ENCODE peak calls at places on chromosomes 3 and 15, in four cellular contexts. One of them, this sample, is unnamed.

GRCh38 chr15:90082140-90082713 is 20.0 kb downstream of the IDH2 start:
- DNase-seq in neural progenitor cell: peak; percentile 56
- DNase-seq in PC-3: no peak
- DNase-seq in SK-N-SH: no peak
- DNase-seq in this sample: no peak

GRCh38 chr3:175484666-175485065 is 625.5 kb downstream of the NAALADL2 start:
- DNase-seq in neural progenitor cell: no peak
- DNase-seq in PC-3: no peak
- DNase-seq in SK-N-SH: no peak
- DNase-seq in this sample: no peak

GRCh38 chr3:127984241-127984975 is 67.8 kb upstream of the SEC61A1 start:
- DNase-seq in neural progenitor cell: no peak
- DNase-seq in PC-3: peak; percentile 62
- DNase-seq in SK-N-SH: no peak
- DNase-seq in this sample: no peak

GRCh38 chr3:123157209-123157597 is 44.5 kb upstream of the SEC22A start:
- DNase-seq in neural progenitor cell: no peak
- DNase-seq in PC-3: no peak
- DNase-seq in SK-N-SH: no peak
- DNase-seq in this sample: no peak

GRCh38 chr15:40087991-40088928 is 20.4 kb downstream of the BMF start:
- DNase-seq in neural progenitor cell: no peak
- DNase-seq in PC-3: no peak
- DNase-seq in SK-N-SH: peak; percentile 26
- DNase-seq in this sample: no peak

GRCh38 chr3:141389703-141390102 is 21.4 kb downstream of the ZBTB38 start:
- DNase-seq in neural progenitor cell: no peak
- DNase-seq in PC-3: no peak
- DNase-seq in SK-N-SH: no peak
- DNase-seq in this sample: no peak

GRCh38 chr3:45497963-45498362 is 96.6 kb upstream of the LIMD1 start:
- DNase-seq in neural progenitor cell: no peak
- DNase-seq in PC-3: no peak
- DNase-seq in SK-N-SH: no peak
- DNase-seq in this sample: no peak

GRCh38 chr15:48090666-48091065 is 30.1 kb upstream of the SLC24A5 start:
- DNase-seq in neural progenitor cell: no peak
- DNase-seq in PC-3: no peak
- DNase-seq in SK-N-SH: no peak
- DNase-seq in this sample: no peak

GRCh38 chr3:73801444-73801843 is 176.7 kb upstream of the PDZRN3 start:
- DNase-seq in neural progenitor cell: no peak
- DNase-seq in PC-3: no peak
- DNase-seq in SK-N-SH: no peak
- DNase-seq in this sample: no peak

GRCh38 chr3:32816439-32817194 is 1.2 kb upstream of the TRIM71 start:
- DNase-seq in neural progenitor cell: peak; percentile 96
- DNase-seq in PC-3: no peak
- DNase-seq in SK-N-SH: peak; percentile 76
- DNase-seq in this sample: no peak

GRCh38 chr3:160653514-160653913 is 23.4 kb upstream of the ARL14 start:
- DNase-seq in neural progenitor cell: no peak
- DNase-seq in PC-3: peak; percentile 27
- DNase-seq in SK-N-SH: no peak
- DNase-seq in this sample: no peak

GRCh38 chr15:29736745-29737023 is 85.6 kb downstream of the TJP1 start:
- DNase-seq in neural progenitor cell: no peak
- DNase-seq in PC-3: peak; percentile 56
- DNase-seq in SK-N-SH: no peak
- DNase-seq in this sample: peak; percentile 92

GRCh38 chr15:52068004-52068403 is 44.6 kb downstream of the BCL2L10 start:
- DNase-seq in neural progenitor cell: no peak
- DNase-seq in PC-3: no peak
- DNase-seq in SK-N-SH: no peak
- DNase-seq in this sample: no peak

GRCh38 chr3:12638105-12638504 is 25.8 kb downstream of the RAF1 start:
- DNase-seq in neural progenitor cell: no peak
- DNase-seq in PC-3: peak; percentile 75
- DNase-seq in SK-N-SH: no peak
- DNase-seq in this sample: no peak

GRCh38 chr3:42613462-42613861 is 13.0 kb downstream of the NKTR start:
- DNase-seq in neural progenitor cell: no peak
- DNase-seq in PC-3: peak; percentile 53
- DNase-seq in SK-N-SH: peak; percentile 20
- DNase-seq in this sample: no peak

GRCh38 chr3:87488725-87489124 is 212.3 kb upstream of the POU1F1 start:
- DNase-seq in neural progenitor cell: no peak
- DNase-seq in PC-3: no peak
- DNase-seq in SK-N-SH: no peak
- DNase-seq in this sample: no peak

GRCh38 chr15:50774450-50774849 is 8.9 kb upstream of the SPPL2A start:
- DNase-seq in neural progenitor cell: no peak
- DNase-seq in PC-3: no peak
- DNase-seq in SK-N-SH: no peak
- DNase-seq in this sample: no peak

GRCh38 chr15:96020133-96020532 is 310.4 kb upstream of the NR2F2 start:
- DNase-seq in neural progenitor cell: no peak
- DNase-seq in PC-3: no peak
- DNase-seq in SK-N-SH: no peak
- DNase-seq in this sample: no peak

GRCh38 chr3:55486101-55486856 is 827 bp downstream of the WNT5A start:
- DNase-seq in neural progenitor cell: peak; percentile 83
- DNase-seq in PC-3: peak; percentile 78
- DNase-seq in SK-N-SH: peak; percentile 54
- DNase-seq in this sample: no peak

GRCh38 chr15:66714543-66714981 is 12.5 kb downstream of the SMAD6 start:
- DNase-seq in neural progenitor cell: peak; percentile 14
- DNase-seq in PC-3: no peak
- DNase-seq in SK-N-SH: no peak
- DNase-seq in this sample: no peak

GRCh38 chr3:126111126-126111551 is 27.2 kb upstream of the SLC41A3 start:
- DNase-seq in neural progenitor cell: no peak
- DNase-seq in PC-3: no peak
- DNase-seq in SK-N-SH: peak; percentile 11
- DNase-seq in this sample: no peak

GRCh38 chr3:65597225-65597951 is 441.3 kb downstream of the MAGI1 start:
- DNase-seq in neural progenitor cell: peak; percentile 98
- DNase-seq in PC-3: no peak
- DNase-seq in SK-N-SH: peak; percentile 87
- DNase-seq in this sample: no peak

GRCh38 chr3:114800272-114800671 is 346.8 kb downstream of the ZBTB20 start:
- DNase-seq in neural progenitor cell: no peak
- DNase-seq in PC-3: no peak
- DNase-seq in SK-N-SH: no peak
- DNase-seq in this sample: no peak

GRCh38 chr3:187238239-187238638 is 41.0 kb downstream of the RTP1 start:
- DNase-seq in neural progenitor cell: no peak
- DNase-seq in PC-3: no peak
- DNase-seq in SK-N-SH: no peak
- DNase-seq in this sample: no peak

GRCh38 chr3:23540600-23540999 is 265.2 kb upstream of the UBE2E1 start:
- DNase-seq in neural progenitor cell: no peak
- DNase-seq in PC-3: no peak
- DNase-seq in SK-N-SH: no peak
- DNase-seq in this sample: no peak

GRCh38 chr3:143826296-143826695 is 22.0 kb downstream of the SLC9A9 start:
- DNase-seq in neural progenitor cell: no peak
- DNase-seq in PC-3: no peak
- DNase-seq in SK-N-SH: no peak
- DNase-seq in this sample: no peak

GRCh38 chr3:33768578-33768977 is 29.9 kb upstream of the PDCD6IP start:
- DNase-seq in neural progenitor cell: no peak
- DNase-seq in PC-3: no peak
- DNase-seq in SK-N-SH: no peak
- DNase-seq in this sample: no peak

GRCh38 chr15:55742927-55743614 is at the start of gene PRTG:
- DNase-seq in neural progenitor cell: peak; percentile 97
- DNase-seq in PC-3: peak; percentile 24
- DNase-seq in SK-N-SH: peak; percentile 96
- DNase-seq in this sample: no peak

GRCh38 chr3:140953028-140953960 is 11.7 kb downstream of the SLC25A36 start:
- DNase-seq in neural progenitor cell: no peak
- DNase-seq in PC-3: peak; percentile 51
- DNase-seq in SK-N-SH: no peak
- DNase-seq in this sample: no peak

GRCh38 chr15:75022808-75023193 is 589 bp upstream of the PPCDC start:
- DNase-seq in neural progenitor cell: no peak
- DNase-seq in PC-3: no peak
- DNase-seq in SK-N-SH: no peak
- DNase-seq in this sample: no peak

GRCh38 chr15:71096676-71097075 is 18.6 kb upstream of the THSD4 start:
- DNase-seq in neural progenitor cell: no peak
- DNase-seq in PC-3: peak; percentile 78
- DNase-seq in SK-N-SH: no peak
- DNase-seq in this sample: no peak

GRCh38 chr3:9730747-9731205 is 759 bp upstream of the BRPF1 start:
- DNase-seq in neural progenitor cell: no peak
- DNase-seq in PC-3: no peak
- DNase-seq in SK-N-SH: no peak
- DNase-seq in this sample: no peak

GRCh38 chr3:9729419-9729818 is 2.1 kb upstream of the BRPF1 start:
- DNase-seq in neural progenitor cell: no peak
- DNase-seq in PC-3: no peak
- DNase-seq in SK-N-SH: no peak
- DNase-seq in this sample: no peak

GRCh38 chr3:9725775-9726174 is 5.8 kb upstream of the BRPF1 start:
- DNase-seq in neural progenitor cell: no peak
- DNase-seq in PC-3: no peak
- DNase-seq in SK-N-SH: no peak
- DNase-seq in this sample: no peak

GRCh38 chr3:9727041-9727595 is 4.4 kb upstream of the BRPF1 start:
- DNase-seq in neural progenitor cell: peak; percentile 69
- DNase-seq in PC-3: no peak
- DNase-seq in SK-N-SH: peak; percentile 51
- DNase-seq in this sample: peak; percentile 48

GRCh38 chr3:9727743-9728142 is 3.8 kb upstream of the BRPF1 start:
- DNase-seq in neural progenitor cell: no peak
- DNase-seq in PC-3: peak; percentile 54
- DNase-seq in SK-N-SH: no peak
- DNase-seq in this sample: no peak
- H3K9ac ChIP-seq in neural progenitor cell: no peak overlapping the region
- H3K9ac ChIP-seq in PC-3: no peak overlapping the region
- H3K9ac ChIP-seq in SK-N-SH: no peak overlapping the region
- H3K9ac ChIP-seq in this sample: no peak overlapping the region

GRCh38 chr15:100343251-100343650 is 1.5 kb upstream of the ADAMTS17 start:
- DNase-seq in neural progenitor cell: no peak
- DNase-seq in PC-3: no peak
- DNase-seq in SK-N-SH: no peak
- DNase-seq in this sample: no peak
- TF ChIP-seq EZH2phosphoT487 in neural progenitor cell: no peak
- TF ChIP-seq EZH2phosphoT487 in PC-3: no peak
- TF ChIP-seq EZH2phosphoT487 in SK-N-SH: no peak
- TF ChIP-seq EZH2phosphoT487 in this sample: no peak

GRCh38 chr3:191331443-191331842 is 1.1 kb upstream of the UTS2B start:
- DNase-seq in neural progenitor cell: no peak
- DNase-seq in PC-3: peak; percentile 59
- DNase-seq in SK-N-SH: no peak
- DNase-seq in this sample: no peak

GRCh38 chr3:191328963-191329653 is at the start of gene CCDC50:
- DNase-seq in neural progenitor cell: peak; percentile 85
- DNase-seq in PC-3: peak; percentile 72
- DNase-seq in SK-N-SH: peak; percentile 90
- DNase-seq in this sample: no peak

GRCh38 chr3:191328383-191328962 is 721 bp upstream of the CCDC50 start:
- DNase-seq in neural progenitor cell: no peak
- DNase-seq in PC-3: no peak
- DNase-seq in SK-N-SH: peak; percentile 24
- DNase-seq in this sample: no peak

GRCh38 chr3:191329654-191330308 is 545 bp downstream of the UTS2B start:
- DNase-seq in neural progenitor cell: peak; percentile 61
- DNase-seq in PC-3: peak; percentile 65
- DNase-seq in SK-N-SH: no peak
- DNase-seq in this sample: no peak

DNA sequence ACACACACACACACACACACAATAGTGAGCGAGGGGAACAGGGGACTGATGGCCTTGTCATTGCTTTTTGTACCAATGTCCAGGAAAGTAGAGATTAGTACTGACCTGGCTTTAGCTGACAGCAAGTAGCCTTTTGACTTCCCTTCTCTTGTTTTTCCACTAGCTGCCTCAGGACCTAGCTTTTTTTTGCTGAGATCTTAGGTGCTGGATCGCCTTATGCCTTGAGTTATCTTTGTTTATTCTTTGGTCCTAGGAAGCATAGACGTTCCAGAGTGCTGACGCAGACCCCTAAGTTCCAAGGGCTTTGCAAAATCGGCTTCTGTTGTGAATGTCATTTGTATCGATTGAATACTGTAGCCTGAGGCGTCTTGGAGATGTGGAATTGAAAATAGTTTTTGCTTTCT is at the start of gene UTS2B:
- DNase-seq in neural progenitor cell: peak; percentile 13
- DNase-seq in PC-3: peak; percentile 69
- DNase-seq in SK-N-SH: no peak
- DNase-seq in this sample: peak; percentile 39
- H3K4me1 ChIP-seq in neural progenitor cell: peaks cover 40% of the 10 kb centered on the region
- H3K4me1 ChIP-seq in PC-3: peaks cover 51% of the 10 kb centered on the region
- H3K4me1 ChIP-seq in SK-N-SH: peaks cover 18% of the 10 kb centered on the region
- H3K4me1 ChIP-seq in this sample: peaks cover 49% of the 10 kb centered on the region

DNA sequence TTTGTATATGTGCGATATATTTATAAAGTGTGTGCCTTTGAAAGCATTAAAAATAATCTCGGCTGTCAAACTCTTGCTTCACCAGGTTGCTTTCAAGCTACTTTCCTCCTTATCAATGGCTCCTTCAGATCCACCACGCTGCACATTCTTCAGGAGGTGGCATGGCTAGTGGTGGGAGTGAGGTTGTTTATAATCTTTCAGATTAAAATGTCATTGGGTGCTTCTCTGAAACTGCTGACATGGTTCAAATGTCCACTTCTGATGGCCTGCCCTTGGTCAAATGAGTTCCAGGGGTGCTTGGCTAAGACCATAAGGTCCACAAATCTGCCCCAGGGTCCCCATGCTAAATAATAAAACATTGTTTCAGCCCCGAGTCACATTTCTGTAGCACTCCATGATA is 36.7 kb downstream of the ARHGAP31 start:
- DNase-seq in neural progenitor cell: no peak
- DNase-seq in PC-3: no peak
- DNase-seq in SK-N-SH: peak; percentile 46
- DNase-seq in this sample: no peak
- H3K9ac ChIP-seq in neural progenitor cell: no peak overlapping the region
- H3K9ac ChIP-seq in PC-3: no peak overlapping the region
- H3K9ac ChIP-seq in SK-N-SH: no peak overlapping the region
- H3K9ac ChIP-seq in this sample: no peak overlapping the region

GRCh38 chr3:193228206-193228605 is 12.8 kb upstream of the PLAAT1 start:
- DNase-seq in neural progenitor cell: peak; percentile 17
- DNase-seq in PC-3: no peak
- DNase-seq in SK-N-SH: no peak
- DNase-seq in this sample: no peak

GRCh38 chr3:193231201-193231600 is 9.8 kb upstream of the PLAAT1 start:
- DNase-seq in neural progenitor cell: no peak
- DNase-seq in PC-3: no peak
- DNase-seq in SK-N-SH: no peak
- DNase-seq in this sample: no peak

GRCh38 chr3:193225726-193226125 is 15.3 kb upstream of the PLAAT1 start:
- DNase-seq in neural progenitor cell: no peak
- DNase-seq in PC-3: no peak
- DNase-seq in SK-N-SH: no peak
- DNase-seq in this sample: no peak

GRCh38 chr3:193229851-193230250 is 11.2 kb upstream of the PLAAT1 start:
- DNase-seq in neural progenitor cell: peak; percentile 31
- DNase-seq in PC-3: no peak
- DNase-seq in SK-N-SH: no peak
- DNase-seq in this sample: no peak
- TF ChIP-seq EZH2phosphoT487 in neural progenitor cell: no peak
- TF ChIP-seq EZH2phosphoT487 in PC-3: no peak
- TF ChIP-seq EZH2phosphoT487 in SK-N-SH: no peak
- TF ChIP-seq EZH2phosphoT487 in this sample: no peak

This sample was measured in HCT116.